ENCODE peak calls at places on chromosomes 4 and X, in five cellular contexts. D is tibial nerve; J is amniotic stem cell; F is stimulated activated CD4-positive, alpha-beta T cell treated with anti-CD3 and anti-CD28 coated beads, Interleukin-2, amount 100 ng/mL, for 48 hours; A is NCI-H774. B is an unnamed sample.
A peak's percentile ranks its signal among the peaks of the same experiment; 100 is the strongest.

GRCh38 chr4:154406022-154406835 is 85.4 kb downstream of the DCHS2 start:
- DNase-seq in D (no peak), A (no peak), F (no peak), J (no peak), B (no peak)

GRCh38 chrX:2391869-2392606 is 108.7 kb downstream of the DHRSX start:
- DNase-seq in D (no peak), F (no peak), A (no peak), J (no peak), B (peak; percentile 91)

GRCh38 chr4:153758688-153759406 is 977 bp downstream of the RNF175 start:
- DNase-seq in A (no peak), D (no peak), J (no peak), F (no peak), B (no peak)

GRCh38 chr4:87409420-87409939 is 12.9 kb upstream of the NUDT9 start:
- DNase-seq in J (no peak), F (no peak), D (no peak), A (no peak), B (no peak)

GRCh38 chrX:108712886-108713285 is 23.5 kb downstream of the IRS4 start:
- DNase-seq in F (no peak), D (no peak), J (no peak), A (no peak), B (no peak)

GRCh38 chrX:69024931-69025330 is 140.3 kb downstream of the PJA1 start:
- DNase-seq in D (peak; percentile 71), A (no peak), F (no peak), J (no peak), B (peak; percentile 81)

GRCh38 chrX:40104649-40105015 is 6.9 kb upstream of the BCOR start:
- DNase-seq in A (no peak), D (no peak), J (peak; percentile 13), F (no peak), B (peak; percentile 77)

GRCh38 chr4:184805462-184806245 is 20.1 kb downstream of the ACSL1 start:
- DNase-seq in A (no peak), F (no peak), D (peak; percentile 40), J (no peak), B (no peak)

GRCh38 chr4:89316931-89317366 is 9.3 kb upstream of the GPRIN3 start:
- DNase-seq in D (no peak), F (no peak), J (no peak), A (no peak), B (peak; percentile 75)

B was measured in fibroblast of pulmonary artery.